ENCODE peak calls at places on chromosomes 12 and 14, in four cellular contexts. D is breast epithelium, H is PC-3, A is GM04504. R is an unnamed sample.

GRCh38 chr12:55929306-55929791 is 1.6 kb upstream of the DGKA start:
- DNase-seq in D (no peak), H (no peak), A (no peak), R (no peak)

GRCh38 chr12:2679068-2679815 is 115.5 kb upstream of the FKBP4 start:
- DNase-seq in D (peak; percentile 24), H (no peak), A (no peak), R (no peak)

GRCh38 chr12:112986291-112986800 is 8.0 kb downstream of the OAS2 start:
- DNase-seq in D (no peak), H (no peak), A (no peak), R (no peak)

GRCh38 chr14:57739543-57739942 is 126.3 kb downstream of the SLC35F4 start:
- DNase-seq in D (no peak), H (no peak), A (no peak), R (no peak)

GRCh38 chr12:89225808-89226368 is 126.4 kb downstream of the DUSP6 start:
- DNase-seq in D (no peak), H (peak; percentile 99), A (peak; percentile 88), R (peak; percentile 60)

GRCh38 chr12:48004039-48004940 is at the start of gene COL2A1:
- DNase-seq in D (no peak), H (peak; percentile 27), A (no peak), R (no peak)

GRCh38 chr14:69876221-69876847 is 2.9 kb upstream of the SMOC1 start:
- DNase-seq in D (no peak), H (no peak), A (no peak), R (no peak)

GRCh38 chr12:26499979-26500640 is 304.7 kb downstream of the SSPN start:
- DNase-seq in D (no peak), H (no peak), A (peak; percentile 17), R (no peak)

GRCh38 chr14:75609606-75610476 is 31.4 kb downstream of the FLVCR2 start:
- DNase-seq in D (no peak), H (no peak), A (no peak), R (no peak)

GRCh38 chr14:94009767-94010166 is 12.7 kb downstream of the CCDC197 start:
- DNase-seq in D (no peak), H (peak; percentile 61), A (no peak), R (no peak)

GRCh38 chr14:73290279-73290678 is 53.0 kb downstream of the PAPLN start:
- DNase-seq in D (no peak), H (no peak), A (no peak), R (no peak)

GRCh38 chr12:51579321-51579850 is 11.6 kb upstream of the SCN8A start:
- DNase-seq in D (no peak), H (no peak), A (no peak), R (no peak)

GRCh38 chr14:70879448-70879847 is 27.8 kb upstream of the PCNX1 start:
- DNase-seq in D (no peak), H (no peak), A (no peak), R (no peak)

GRCh38 chr14:101927859-101928258 is 36.5 kb upstream of the DYNC1H1 start:
- DNase-seq in D (no peak), H (no peak), A (peak; percentile 92), R (peak; percentile 87)

GRCh38 chr12:126437934-126438333 is 1372.7 kb downstream of the AACS start:
- DNase-seq in D (no peak), H (no peak), A (no peak), R (no peak)

GRCh38 chr12:57236224-57236924 is 6.9 kb downstream of the SHMT2 start:
- DNase-seq in D (no peak), H (no peak), A (no peak), R (no peak)

GRCh38 chr14:23182372-23183014 is 967 bp downstream of the SLC7A8 start:
- DNase-seq in D (peak; percentile 66), H (peak; percentile 35), A (no peak), R (no peak)

GRCh38 chr12:91606662-91607377 is 424.2 kb upstream of the DCN start:
- DNase-seq in D (no peak), H (no peak), A (no peak), R (no peak)

GRCh38 chr12:116236148-116236731 is 41.3 kb downstream of the MED13L start:
- DNase-seq in D (no peak), H (peak; percentile 69), A (peak; percentile 10), R (peak; percentile 29)

GRCh38 chr12:114916124-114916523 is 232.1 kb upstream of the TBX3 start:
- DNase-seq in D (no peak), H (peak; percentile 89), A (peak; percentile 87), R (no peak)

GRCh38 chr12:6963741-6964446 is 6.6 kb downstream of the PHB2 start:
- DNase-seq in D (no peak), H (no peak), A (no peak), R (no peak)

GRCh38 chr12:102970780-102971179 is 13.3 kb downstream of the ASCL1 start:
- DNase-seq in D (no peak), H (no peak), A (no peak), R (no peak)

GRCh38 chr12:83161451-83161850 is 474.7 kb downstream of the TMTC2 start:
- DNase-seq in D (no peak), H (peak; percentile 84), A (no peak), R (no peak)

GRCh38 chr14:93857500-93857899 is 69.2 kb upstream of the PRIMA1 start:
- DNase-seq in D (no peak), H (no peak), A (no peak), R (no peak)

GRCh38 chr14:103169954-103170353 is 46.7 kb downstream of the TNFAIP2 start:
- DNase-seq in D (no peak), H (no peak), A (no peak), R (no peak)